ENCODE peak calls at places on chromosomes 5 and 9, in six cellular contexts. K is IMR-90, J is H9, E is H1, P is mesenchymal stem cell, W is trophoblast cell. T is an unnamed sample.

GRCh38 chr5:148125641-148126040 is 42.7 kb upstream of the SPINK14 start:
- DNase-seq in K (peak), J (no peak), E (no peak), P (peak), W (peak), T (no peak)

GRCh38 chr9:113436753-113437515 is 26.4 kb downstream of the C9orf43 start:
- DNase-seq in K (peak), J (no peak), E (no peak), P (no peak), W (peak), T (no peak)

GRCh38 chr5:129079496-129079895 is 15.1 kb upstream of the ISOC1 start:
- DNase-seq in K (no peak), J (no peak), E (no peak), P (no peak), W (no peak), T (no peak)

GRCh38 chr9:6024035-6024554 is 8.7 kb upstream of the RANBP6 start:
- DNase-seq in K (no peak), J (no peak), E (no peak), P (peak), W (peak), T (peak)

GRCh38 chr5:122492675-122493074 is 180.6 kb downstream of the SNCAIP start:
- DNase-seq in K (no peak), J (no peak), E (no peak), P (peak), W (peak), T (no peak)

GRCh38 chr5:124480022-124480421 is 266.4 kb downstream of the ZNF608 start:
- DNase-seq in K (no peak), J (no peak), E (no peak), P (no peak), W (no peak), T (no peak)

GRCh38 chr5:82465235-82465634 is 187.1 kb upstream of the RPS23 start:
- DNase-seq in K (no peak), J (no peak), E (no peak), P (no peak), W (no peak), T (no peak)

GRCh38 chr9:36793277-36793676 is 220.6 kb downstream of the MELK start:
- DNase-seq in K (no peak), J (peak), E (no peak), P (no peak), W (no peak), T (no peak)

GRCh38 chr5:3931976-3932375 is 336.3 kb downstream of the IRX1 start:
- DNase-seq in K (no peak), J (no peak), E (no peak), P (no peak), W (no peak), T (peak)

GRCh38 chr5:380701-381309 is 59.3 kb downstream of the AHRR start:
- DNase-seq in K (no peak), J (no peak), E (no peak), P (peak), W (peak), T (no peak)

GRCh38 chr5:52579391-52579790 is 208.3 kb upstream of the ITGA1 start:
- DNase-seq in K (no peak), J (no peak), E (no peak), P (no peak), W (no peak), T (no peak)

GRCh38 chr9:123929870-123930831 is at the start of gene DENND1A:
- DNase-seq in K (peak), J (peak), E (no peak), P (peak), W (peak), T (peak)
- H3K4ac ChIP-seq in K (peak), J (no peak), E (no peak), P (peak), W (peak), T (no peak)

DNA sequence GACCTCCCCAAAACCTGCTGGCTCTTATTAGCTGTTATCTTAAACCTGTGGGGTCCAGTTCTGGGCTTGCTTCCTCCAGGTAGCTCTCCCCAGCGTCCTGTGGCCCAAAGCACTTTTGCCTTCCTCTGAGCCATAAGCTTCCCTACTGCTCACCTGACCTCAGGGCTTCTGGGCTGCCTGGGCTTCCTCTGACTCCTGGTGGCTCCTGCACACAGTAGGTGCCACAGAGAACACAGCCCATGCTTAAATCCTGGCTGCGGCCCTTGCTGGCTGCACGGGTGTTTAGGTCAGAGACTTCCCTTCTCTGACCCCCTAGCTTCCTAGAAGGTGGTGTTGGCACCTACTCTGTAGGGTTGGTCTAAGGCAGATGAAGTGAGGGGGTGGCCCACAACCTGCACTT is 2.5 kb downstream of the RALGDS start:
- DNase-seq in K (no peak), J (no peak), E (no peak), P (no peak), W (no peak), T (no peak)
- H4K91ac ChIP-seq in K (no peak), J (no peak), E (no peak), P (no peak), W (no peak), T (no peak)

DNA sequence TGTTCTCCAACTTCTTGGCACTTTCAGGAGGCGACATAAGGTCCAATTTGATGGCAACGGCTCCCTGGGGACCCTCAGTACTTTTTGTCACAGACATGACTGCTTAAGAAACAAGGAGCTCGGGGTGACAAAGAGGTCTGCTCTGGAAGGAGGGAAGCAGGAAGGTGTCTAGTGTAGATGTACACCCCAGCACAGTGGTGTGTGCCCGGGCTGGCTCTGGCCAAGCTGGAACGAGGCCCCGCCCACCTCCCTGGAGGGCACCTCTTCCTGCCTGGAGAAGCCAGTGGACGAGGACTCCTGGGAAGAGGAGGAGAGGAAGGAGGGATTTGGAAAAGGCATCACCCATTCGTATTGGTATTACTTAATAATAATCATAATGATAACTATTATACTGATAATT is at the start of gene SLC36A2:
- DNase-seq in K (no peak), J (no peak), E (no peak), P (no peak), W (no peak), T (no peak)
- H3K18ac ChIP-seq in K (no peak), J (no peak), E (no peak), P (no peak), W (no peak), T (no peak)

DNA sequence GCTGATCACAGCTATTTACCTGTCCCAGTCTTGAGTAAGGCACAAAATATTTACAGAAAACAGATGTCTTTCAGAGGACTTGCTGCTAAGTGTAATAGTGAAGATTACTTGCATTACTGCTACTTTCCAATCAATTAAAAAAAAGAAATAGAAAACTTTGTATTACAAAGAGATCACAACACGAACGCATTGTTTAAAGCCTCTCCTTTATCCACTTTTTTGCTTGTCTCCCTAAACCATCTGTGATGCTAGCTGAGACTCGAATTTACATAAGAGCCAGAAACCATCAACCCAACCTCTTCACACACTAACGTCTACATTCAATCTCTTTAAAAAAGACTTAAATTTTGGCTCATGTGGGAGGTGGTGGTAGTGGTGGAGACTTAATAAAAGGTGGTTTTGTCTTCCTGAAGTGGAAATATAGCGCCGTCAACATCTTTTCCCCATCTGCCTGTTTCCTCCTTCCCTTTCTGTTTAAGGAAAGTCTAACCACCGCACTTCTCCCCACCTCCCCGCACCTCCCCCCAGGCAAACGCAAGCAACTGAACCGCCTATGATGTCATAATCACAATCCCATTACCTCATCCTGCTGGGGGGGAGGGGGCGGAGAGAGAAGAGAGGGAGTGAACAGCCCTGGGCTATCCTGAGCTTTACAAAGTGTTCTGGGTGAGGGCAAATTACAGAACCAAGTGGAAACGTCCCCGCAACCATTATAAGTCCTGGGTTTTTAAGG is 948 bp upstream of the FAM53C start:
- DNase-seq in K (peak), J (no peak), E (no peak), P (peak), W (peak), T (no peak)
- H3K4ac ChIP-seq in K (peak), J (no peak), E (no peak), P (no peak), W (peak), T (no peak)

GRCh38 chr9:121685795-121686377 is 34.5 kb downstream of the DAB2IP start:
- DNase-seq in K (no peak), J (no peak), E (no peak), P (no peak), W (peak), T (no peak)
- H4K91ac ChIP-seq in K (no peak), J (no peak), E (no peak), P (no peak), W (no peak), T (no peak)

GRCh38 chr5:178563621-178564020 is 26.6 kb downstream of the COL23A1 start:
- DNase-seq in K (no peak), J (no peak), E (no peak), P (no peak), W (no peak), T (no peak)
- H3K18ac ChIP-seq in K (no peak), J (no peak), E (no peak), P (no peak), W (no peak), T (no peak)

GRCh38 chr9:95773061-95773433 is 102.4 kb upstream of the ERCC6L2 start:
- DNase-seq in K (peak), J (no peak), E (no peak), P (no peak), W (no peak), T (no peak)
- H3K4ac ChIP-seq in K (peak), J (no peak), E (no peak), P (peak), W (peak), T (no peak)

DNA sequence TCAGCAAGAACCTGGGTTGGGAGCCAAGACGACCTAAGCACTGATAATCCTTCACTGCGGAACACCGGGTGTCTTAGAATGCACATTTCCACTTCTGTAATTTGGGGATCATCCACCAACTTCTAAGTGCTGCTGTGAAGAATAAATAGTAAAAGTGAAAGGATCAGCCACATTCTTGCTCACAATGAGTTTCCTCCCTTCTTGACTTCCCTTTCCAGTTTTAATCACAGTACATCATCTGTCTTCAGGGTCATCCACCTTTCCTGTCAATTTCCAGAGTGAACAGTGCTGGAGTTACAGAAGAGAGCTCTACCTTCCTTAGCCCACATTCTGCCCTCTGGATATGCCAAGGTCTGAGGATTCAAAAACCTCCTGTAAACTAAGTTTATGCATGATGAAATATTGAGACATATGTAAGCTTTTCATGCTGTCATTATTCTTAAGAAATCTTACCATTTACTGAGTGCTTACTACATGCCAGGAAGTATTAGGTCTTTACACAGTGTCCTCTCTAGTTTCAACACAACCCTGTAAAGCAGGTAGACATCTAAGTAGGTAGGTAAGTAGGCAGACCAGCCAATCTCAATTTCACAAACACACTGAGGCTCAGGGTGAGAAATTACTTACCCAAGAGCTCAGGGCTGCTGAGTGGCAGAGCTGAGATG is 105.3 kb downstream of the CDK5RAP2 start:
- DNase-seq in K (peak), J (no peak), E (no peak), P (no peak), W (no peak), T (no peak)
- H4K91ac ChIP-seq in K (peak), J (no peak), E (no peak), P (no peak), W (no peak), T (no peak)

T was measured in neuronal stem cell.